ENCODE peak calls at places on chromosomes 4 and X, in eight cellular contexts. T is thyroid gland, F is bronchial epithelial cell, M is cardiac fibroblast, C is fibroblast of mammary gland, E is neural progenitor cell, L is mammary epithelial cell, Z is thoracic aorta. V is an unnamed sample.

GRCh38 chr4:9875516-9875915 is 94.1 kb downstream of the DRD5 start:
- DNase-seq in T (no peak), F (no peak), M (no peak), C (no peak), E (no peak), L (no peak), Z (no peak), V (no peak)

GRCh38 chr4:103754844-103755243 is 35.1 kb upstream of the TACR3 start:
- DNase-seq in T (peak), F (peak), M (peak), C (peak), E (no peak), L (peak), Z (no peak), V (no peak)

GRCh38 chrX:10506781-10507180 is 113.6 kb downstream of the MID1 start:
- DNase-seq in T (no peak), F (no peak), M (peak), C (no peak), E (no peak), L (no peak), Z (no peak), V (no peak)

GRCh38 chrX:34884693-34885277 is 57.8 kb upstream of the FAM47B start:
- DNase-seq in T (no peak), F (peak), M (peak), C (peak), E (no peak), L (peak), Z (no peak), V (peak)

GRCh38 chrX:141278306-141278705 is 36.0 kb upstream of the SPANXC start:
- DNase-seq in T (peak), F (peak), M (peak), C (peak), E (peak), L (no peak), Z (no peak), V (no peak)

GRCh38 chrX:45233541-45233940 is 32.9 kb upstream of the DIPK2B start:
- DNase-seq in T (no peak), F (peak), M (peak), C (peak), E (no peak), L (no peak), Z (no peak), V (no peak)

GRCh38 chr4:125741825-125742452 is 427.2 kb downstream of the FAT4 start:
- DNase-seq in T (no peak), F (peak), M (peak), C (peak), E (no peak), L (peak), Z (no peak), V (peak)

GRCh38 chr4:140059159-140059558 is 94.8 kb downstream of the MAML3 start:
- DNase-seq in T (peak), F (no peak), M (peak), C (no peak), E (no peak), L (peak), Z (no peak), V (no peak)

GRCh38 chrX:153776611-153777045 is 4.2 kb upstream of the SRPK3 start:
- DNase-seq in T (no peak), F (no peak), M (no peak), C (no peak), E (no peak), L (no peak), Z (no peak), V (no peak)

GRCh38 chr4:184821242-184821641 is 4.5 kb downstream of the ACSL1 start:
- DNase-seq in T (no peak), F (no peak), M (no peak), C (no peak), E (no peak), L (no peak), Z (no peak), V (no peak)

GRCh38 chrX:103918050-103918449 is 44.4 kb upstream of the TMSB15B start:
- DNase-seq in T (peak), F (peak), M (peak), C (peak), E (peak), L (peak), Z (no peak), V (peak)

GRCh38 chr4:47415719-47416118 is 47.8 kb downstream of the COMMD8 start:
- DNase-seq in T (no peak), F (no peak), M (no peak), C (no peak), E (no peak), L (no peak), Z (no peak), V (no peak)

GRCh38 chr4:8459867-8460453 is 19.4 kb downstream of the TRMT44 start:
- DNase-seq in T (peak), F (no peak), M (no peak), C (no peak), E (no peak), L (no peak), Z (no peak), V (no peak)

GRCh38 chr4:970046-970745 is 3.2 kb downstream of the DGKQ start:
- DNase-seq in T (no peak), F (no peak), M (no peak), C (no peak), E (no peak), L (no peak), Z (no peak), V (no peak)

GRCh38 chr4:156775803-156776202 is 195.8 kb downstream of the PDGFC start:
- DNase-seq in T (no peak), F (no peak), M (peak), C (no peak), E (no peak), L (no peak), Z (no peak), V (no peak)

GRCh38 chrX:20637351-20637750 is 370.6 kb upstream of the RPS6KA3 start:
- DNase-seq in T (no peak), F (no peak), M (no peak), C (no peak), E (no peak), L (no peak), Z (no peak), V (no peak)

GRCh38 chr4:95761441-95761840 is 78.5 kb upstream of the PDHA2 start:
- DNase-seq in T (no peak), F (peak), M (peak), C (peak), E (no peak), L (peak), Z (no peak), V (peak)

GRCh38 chrX:20315140-20315539 is 48.4 kb upstream of the RPS6KA3 start:
- DNase-seq in T (no peak), F (peak), M (peak), C (no peak), E (no peak), L (peak), Z (no peak), V (no peak)

GRCh38 chrX:101415180-101416130 is 7.4 kb downstream of the HNRNPH2 start:
- DNase-seq in T (no peak), F (peak), M (peak), C (peak), E (peak), L (peak), Z (no peak), V (peak)

GRCh38 chrX:38804481-38805293 is 3.4 kb downstream of the MID1IP1 start:
- DNase-seq in T (peak), F (no peak), M (peak), C (no peak), E (peak), L (peak), Z (no peak), V (no peak)

GRCh38 chr4:128387600-128388351 is 100.2 kb upstream of the PGRMC2 start:
- DNase-seq in T (no peak), F (peak), M (no peak), C (peak), E (no peak), L (peak), Z (no peak), V (no peak)

GRCh38 chrX:40845331-40845911 is 110.1 kb upstream of the MED14 start:
- DNase-seq in T (peak), F (peak), M (peak), C (peak), E (peak), L (peak), Z (no peak), V (peak)

GRCh38 chrX:15314472-15314871 is 968 bp downstream of the ASB11 start:
- DNase-seq in T (no peak), F (no peak), M (no peak), C (no peak), E (no peak), L (no peak), Z (no peak), V (no peak)
- TF ChIP-seq CTCF in T (no peak), F (no peak), M (no peak), C (no peak), E (no peak), L (no peak), Z (no peak), V (no peak)

GRCh38 chr4:174764105-174764729 is 64.8 kb downstream of the GLRA3 start:
- DNase-seq in T (no peak), F (peak), M (peak), C (peak), E (peak), L (peak), Z (no peak), V (peak)
- TF ChIP-seq CTCF in T (peak), F (peak), M (peak), C (peak), E (peak), L (peak), Z (peak), V (peak)

GRCh38 chr4:82898322-82899243 is 2.0 kb upstream of the THAP9 start:
- DNase-seq in T (peak), F (peak), M (peak), C (peak), E (no peak), L (peak), Z (peak), V (peak)
- TF ChIP-seq CTCF in T (peak), F (peak), M (peak), C (peak), E (peak), L (peak), Z (peak), V (peak)

GRCh38 chrX:68018248-68019203 is 414.8 kb downstream of the OPHN1 start:
- DNase-seq in T (peak), F (peak), M (peak), C (peak), E (peak), L (peak), Z (no peak), V (no peak)
- TF ChIP-seq CTCF in T (peak), F (peak), M (peak), C (peak), E (peak), L (peak), Z (no peak), V (peak)

GRCh38 chr4:26400140-26400539 is 79.3 kb downstream of the RBPJ start:
- DNase-seq in T (no peak), F (no peak), M (no peak), C (no peak), E (no peak), L (no peak), Z (no peak), V (no peak)
- TF ChIP-seq CTCF in T (no peak), F (no peak), M (no peak), C (no peak), E (no peak), L (no peak), Z (no peak), V (no peak)

GRCh38 chr4:67332627-67333026 is 212.7 kb downstream of the CENPC start:
- DNase-seq in T (no peak), F (peak), M (peak), C (peak), E (peak), L (peak), Z (no peak), V (no peak)
- TF ChIP-seq CTCF in T (peak), F (peak), M (peak), C (peak), E (peak), L (peak), Z (no peak), V (peak)

GRCh38 chrX:16215660-16216059 is 48.4 kb downstream of the MAGEB17 start:
- DNase-seq in T (no peak), F (no peak), M (no peak), C (no peak), E (peak), L (no peak), Z (no peak), V (no peak)

GRCh38 chrX:16213970-16214369 is 46.7 kb downstream of the MAGEB17 start:
- DNase-seq in T (no peak), F (no peak), M (peak), C (peak), E (no peak), L (no peak), Z (no peak), V (no peak)

GRCh38 chrX:16212024-16212423 is 44.7 kb downstream of the MAGEB17 start:
- DNase-seq in T (no peak), F (peak), M (peak), C (peak), E (no peak), L (peak), Z (no peak), V (no peak)

GRCh38 chrX:16208601-16209000 is 41.3 kb downstream of the MAGEB17 start:
- DNase-seq in T (no peak), F (peak), M (no peak), C (no peak), E (no peak), L (peak), Z (no peak), V (no peak)

GRCh38 chrX:16212436-16212835 is 45.2 kb downstream of the MAGEB17 start:
- DNase-seq in T (no peak), F (no peak), M (peak), C (peak), E (peak), L (no peak), Z (no peak), V (no peak)
- TF ChIP-seq CTCF in T (no peak), F (no peak), M (peak), C (peak), E (peak), L (peak), Z (no peak), V (peak)